ENCODE peak calls at places on chromosomes 7 and 10, in seven cellular contexts. H is lower lobe of right lung; G is small intestine; Z is CD8-positive, alpha-beta memory T cell; M is upper lobe of right lung; I is cardiac fibroblast; L is heart left ventricle. C is an unnamed sample.

GRCh38 chr10:4661572-4662255 is 164.3 kb upstream of the AKR1E2 start:
- DNase-seq in H (peak; percentile 54), G (peak; percentile 72), Z (no peak), M (peak; percentile 73), I (peak; percentile 53), L (peak; percentile 84), C (no peak)

GRCh38 chr10:15411035-15411434 is 39.9 kb upstream of the FAM171A1 start:
- DNase-seq in H (no peak), G (no peak), Z (no peak), M (no peak), I (no peak), L (no peak), C (no peak)

GRCh38 chr7:12064716-12065115 is 146.4 kb upstream of the TMEM106B start:
- DNase-seq in H (no peak), G (no peak), Z (no peak), M (no peak), I (no peak), L (no peak), C (no peak)

GRCh38 chr7:27148031-27148775 is 629 bp upstream of the HOXA6 start:
- DNase-seq in H (peak; percentile 46), G (no peak), Z (no peak), M (no peak), I (no peak), L (peak; percentile 51), C (no peak)

GRCh38 chr10:31381171-31381570 is 62.2 kb downstream of the ZEB1 start:
- DNase-seq in H (no peak), G (no peak), Z (no peak), M (no peak), I (no peak), L (no peak), C (no peak)

GRCh38 chr10:77893386-77893785 is 33.2 kb downstream of the DLG5 start:
- DNase-seq in H (no peak), G (no peak), Z (no peak), M (no peak), I (no peak), L (no peak), C (no peak)

GRCh38 chr10:28796606-28797512 is 119.5 kb downstream of the BAMBI start:
- DNase-seq in H (no peak), G (no peak), Z (no peak), M (no peak), I (peak; percentile 92), L (no peak), C (peak; percentile 80)

GRCh38 chr10:123573236-123574147 is 92.7 kb upstream of the GPR26 start:
- DNase-seq in H (peak; percentile 67), G (peak; percentile 43), Z (no peak), M (peak; percentile 83), I (peak; percentile 4), L (no peak), C (no peak)

GRCh38 chr7:71206183-71206582 is 74.2 kb downstream of the GALNT17 start:
- DNase-seq in H (no peak), G (no peak), Z (no peak), M (no peak), I (no peak), L (no peak), C (no peak)

GRCh38 chr10:11255796-11256444 is 238.2 kb downstream of the CELF2 start:
- DNase-seq in H (no peak), G (no peak), Z (no peak), M (no peak), I (no peak), L (no peak), C (no peak)

GRCh38 chr7:867406-868188 is 8.8 kb upstream of the GET4 start:
- DNase-seq in H (peak; percentile 67), G (no peak), Z (no peak), M (peak; percentile 70), I (peak; percentile 48), L (peak; percentile 73), C (peak; percentile 93)

GRCh38 chr10:88254091-88254490 is 329.0 kb downstream of the RNLS start:
- DNase-seq in H (no peak), G (no peak), Z (no peak), M (no peak), I (peak; percentile 68), L (no peak), C (peak; percentile 52)

GRCh38 chr7:17682586-17682985 is 257.7 kb downstream of the SNX13 start:
- DNase-seq in H (no peak), G (no peak), Z (no peak), M (no peak), I (peak; percentile 20), L (no peak), C (no peak)

GRCh38 chr7:27198871-27199801 is 755 bp downstream of the HOXA13 start:
- DNase-seq in H (no peak), G (no peak), Z (no peak), M (peak; percentile 62), I (peak; percentile 17), L (no peak), C (peak; percentile 77)

GRCh38 chr7:132738254-132738653 is 162.0 kb upstream of the PLXNA4 start:
- DNase-seq in H (no peak), G (no peak), Z (no peak), M (no peak), I (peak; percentile 72), L (no peak), C (no peak)

GRCh38 chr7:35519971-35520809 is 174.7 kb downstream of the HERPUD2 start:
- DNase-seq in H (peak; percentile 67), G (peak; percentile 62), Z (peak; percentile 59), M (peak; percentile 73), I (peak; percentile 88), L (peak; percentile 79), C (peak; percentile 69)

GRCh38 chr7:4189151-4189570 is 492.9 kb upstream of the FOXK1 start:
- DNase-seq in H (peak; percentile 69), G (peak; percentile 69), Z (no peak), M (no peak), I (peak; percentile 17), L (peak; percentile 80), C (peak; percentile 93)

GRCh38 chr7:114760477-114760876 is 161.4 kb upstream of the MDFIC start:
- DNase-seq in H (no peak), G (no peak), Z (no peak), M (no peak), I (no peak), L (no peak), C (no peak)
- H3K4me3 ChIP-seq in H (no peak overlapping the region), G (no peak overlapping the region), Z (no peak overlapping the region), M (no peak overlapping the region), I (no peak overlapping the region), L (no peak overlapping the region), C (no peak overlapping the region)

GRCh38 chr10:93600861-93601773 is at the start of gene RBP4:
- DNase-seq in H (no peak), G (peak; percentile 10), Z (no peak), M (peak; percentile 69), I (peak; percentile 52), L (no peak), C (peak; percentile 86)
- H3K4me3 ChIP-seq in H (peak within 1 kb of the TSS; percentile 46), G (peak within 1 kb of the TSS; percentile 24), Z (no peak within 1 kb of the TSS), M (peak within 1 kb of the TSS; percentile 32), I (peak within 1 kb of the TSS; percentile 26), L (peak within 1 kb of the TSS; percentile 45), C (peak within 1 kb of the TSS; percentile 58)

GRCh38 chr7:45576249-45576929 is 2.2 kb downstream of the ADCY1 start:
- DNase-seq in H (no peak), G (no peak), Z (no peak), M (no peak), I (peak; percentile 37), L (no peak), C (no peak)

GRCh38 chr7:45574521-45575500 is 643 bp downstream of the ADCY1 start:
- DNase-seq in H (no peak), G (no peak), Z (no peak), M (no peak), I (peak; percentile 54), L (no peak), C (no peak)

GRCh38 chr7:45573636-45574470 is at the start of gene ADCY1:
- DNase-seq in H (no peak), G (no peak), Z (no peak), M (no peak), I (no peak), L (peak; percentile 67), C (no peak)

GRCh38 chr7:45578022-45578421 is 3.9 kb downstream of the ADCY1 start:
- DNase-seq in H (no peak), G (no peak), Z (no peak), M (no peak), I (no peak), L (no peak), C (no peak)

DNA sequence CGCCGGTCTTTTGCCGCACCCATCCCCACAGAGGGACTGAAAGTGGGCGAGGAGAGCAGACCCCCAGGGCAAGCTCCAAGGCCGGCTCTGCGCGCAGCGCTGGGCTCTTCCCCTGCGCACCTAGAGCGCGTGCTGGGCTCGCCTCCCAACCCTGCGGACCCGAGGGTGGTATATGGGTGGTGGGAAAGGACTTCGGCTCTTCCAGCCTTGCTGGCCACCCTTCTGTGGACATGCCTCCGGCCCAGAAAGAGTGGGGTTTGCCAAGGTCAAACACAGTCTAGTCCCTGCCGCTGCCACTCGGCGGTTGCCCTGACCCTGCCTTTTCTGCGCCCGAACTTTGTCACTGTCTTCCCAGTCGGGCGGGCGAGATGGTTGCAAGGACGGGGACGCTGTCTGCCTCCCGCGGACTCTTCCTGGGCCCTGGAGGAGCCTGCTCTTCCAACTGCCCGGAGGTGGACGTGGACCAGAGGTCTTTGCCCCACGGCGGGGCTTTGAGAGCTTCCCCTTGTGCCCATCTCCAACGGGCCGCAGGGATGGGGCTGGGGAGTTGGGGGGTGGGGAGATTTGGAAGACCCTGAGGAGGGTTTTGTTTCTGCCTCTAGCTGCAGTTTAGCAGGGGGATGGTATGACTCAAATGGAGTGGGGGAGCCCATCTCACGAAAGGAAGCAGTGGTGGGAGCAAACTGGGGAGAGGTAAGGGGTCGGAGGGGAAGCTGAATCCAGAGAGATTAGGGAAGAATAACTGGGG is 1.5 kb downstream of the ADCY1 start:
- DNase-seq in H (no peak), G (no peak), Z (no peak), M (no peak), I (no peak), L (no peak), C (no peak)
- H3K4me3 ChIP-seq in H (peak overlapping the region; percentile 54), G (no peak overlapping the region), Z (no peak overlapping the region), M (peak overlapping the region; percentile 50), I (no peak overlapping the region), L (peak overlapping the region; percentile 72), C (no peak overlapping the region)

DNA sequence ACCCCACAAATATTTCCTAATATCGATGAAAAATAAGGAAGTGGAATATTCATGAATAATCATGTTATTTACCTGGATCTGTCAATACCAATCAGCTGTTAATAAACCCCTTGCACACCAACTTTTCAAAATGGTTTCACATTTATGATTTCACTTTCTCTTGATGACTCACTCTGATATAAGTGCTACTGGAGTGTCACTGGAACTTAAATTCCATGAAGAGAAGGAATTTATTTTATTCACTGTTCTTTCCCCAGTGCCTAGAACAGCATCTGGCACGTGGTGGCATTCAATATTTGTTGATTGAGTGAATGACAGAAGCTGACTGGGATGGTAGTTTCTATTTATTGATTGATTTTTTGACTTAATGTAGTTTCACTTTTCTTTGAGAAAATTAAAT is 3.5 kb upstream of the ENO4 start:
- DNase-seq in H (no peak), G (no peak), Z (no peak), M (no peak), I (no peak), L (no peak), C (no peak)
- H3K4me3 ChIP-seq in H (no peak overlapping the region), G (no peak overlapping the region), Z (no peak overlapping the region), M (no peak overlapping the region), I (no peak overlapping the region), L (no peak overlapping the region), C (no peak overlapping the region)

GRCh38 chr10:100346351-100346764 is 675 bp upstream of the SCD start:
- DNase-seq in H (peak; percentile 83), G (peak; percentile 54), Z (peak; percentile 73), M (peak; percentile 87), I (peak; percentile 78), L (peak; percentile 83), C (peak; percentile 85)
- H3K4me3 ChIP-seq in H (peak overlapping the region; percentile 76), G (peak overlapping the region; percentile 59), Z (peak overlapping the region; percentile 79), M (peak overlapping the region; percentile 72), I (peak overlapping the region; percentile 93), L (peak overlapping the region; percentile 71), C (peak overlapping the region; percentile 61)

C was measured in aorta.